ENCODE peak calls at places on chromosomes 2 and 18, in six cellular contexts. I is psoas muscle, W is uterus, H is kidney, Q is A549, R is cardiac muscle cell. Z is an unnamed sample.

GRCh38 chr2:32652555-32653209 is 24.8 kb downstream of the TTC27 start:
- DNase-seq in H (no peak), W (no peak), R (no peak), Q (no peak), I (no peak), Z (no peak)

GRCh38 chr2:150339282-150339681 is 148.2 kb downstream of the RND3 start:
- DNase-seq in R (no peak), H (no peak), W (no peak), Q (no peak), I (no peak), Z (no peak)

GRCh38 chr2:28355521-28356094 is 37.0 kb upstream of the FOSL2 start:
- DNase-seq in H (peak; percentile 81), I (peak; percentile 57), W (peak; percentile 57), R (peak; percentile 93), Q (no peak), Z (no peak)

GRCh38 chr2:202035089-202035940 is 1.7 kb downstream of the FZD7 start:
- DNase-seq in I (peak; percentile 69), W (peak; percentile 72), Q (no peak), H (peak; percentile 90), R (peak; percentile 75), Z (no peak)

GRCh38 chr18:78721281-78721949 is 258.2 kb upstream of the SALL3 start:
- DNase-seq in R (no peak), W (no peak), I (no peak), Q (no peak), H (peak; percentile 45), Z (no peak)

GRCh38 chr2:3759331-3759730 is 56.0 kb downstream of the DCDC2C start:
- DNase-seq in H (no peak), I (no peak), R (no peak), W (no peak), Q (no peak), Z (no peak)

GRCh38 chr2:70984576-70985282 is 6.3 kb downstream of the ANKRD53 start:
- DNase-seq in Q (peak; percentile 79), I (peak; percentile 65), H (peak; percentile 86), R (peak; percentile 72), W (peak; percentile 46), Z (no peak)

GRCh38 chr2:190413421-190413820 is 5.3 kb downstream of the MFSD6 start:
- DNase-seq in Q (no peak), R (no peak), H (no peak), W (no peak), I (no peak), Z (no peak)

GRCh38 chr2:166762746-166763145 is 125.5 kb upstream of the XIRP2 start:
- DNase-seq in H (no peak), R (no peak), Q (no peak), W (no peak), I (no peak), Z (no peak)

GRCh38 chr2:73103018-73103542 is 9.7 kb downstream of the RAB11FIP5 start:
- DNase-seq in I (no peak), R (no peak), W (no peak), Q (no peak), H (no peak), Z (no peak)

GRCh38 chr2:64819774-64820688 is 166.3 kb upstream of the SERTAD2 start:
- DNase-seq in W (no peak), I (no peak), Q (no peak), H (no peak), R (no peak), Z (no peak)

GRCh38 chr18:48407358-48407757 is 1.8 kb downstream of the ZBTB7C start:
- DNase-seq in Q (no peak), H (no peak), I (no peak), R (no peak), W (no peak), Z (no peak)
- TF ChIP-seq CTCF in Q (no peak), H (no peak), I (no peak), R (no peak), W (no peak), Z (no peak)

DNA sequence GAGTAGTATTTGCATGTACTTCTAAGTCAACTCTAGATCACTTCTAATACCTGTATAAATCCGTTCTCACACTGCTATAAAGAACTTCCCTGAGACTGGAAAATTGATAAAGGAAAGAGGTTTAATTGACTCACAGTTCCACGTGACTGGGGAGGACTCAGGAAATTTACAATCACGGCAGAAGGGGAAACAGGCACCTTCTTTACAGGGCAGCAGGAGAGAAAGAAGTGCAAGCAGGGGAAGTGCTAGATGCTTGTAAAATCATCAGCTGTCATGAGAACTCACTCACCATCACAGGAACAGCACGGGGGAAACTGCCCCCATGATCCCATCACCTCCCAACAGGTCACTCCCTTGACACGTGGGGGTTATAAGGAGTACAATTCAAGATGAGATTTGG is 24.0 kb upstream of the SLC35F5 start:
- DNase-seq in H (no peak), I (no peak), Q (no peak), W (no peak), R (no peak), Z (no peak)
- H3K4me3 ChIP-seq in H (no peak overlapping the region), I (no peak overlapping the region), Q (no peak overlapping the region), W (no peak overlapping the region), R (no peak overlapping the region), Z (no peak overlapping the region)

GRCh38 chr2:169667583-169667982 is 26.6 kb downstream of the CFAP210 start:
- DNase-seq in Q (no peak), H (no peak), I (no peak), R (no peak), W (no peak), Z (no peak)
- TF ChIP-seq CTCF in Q (no peak), H (no peak), I (no peak), R (no peak), W (no peak), Z (no peak)

DNA sequence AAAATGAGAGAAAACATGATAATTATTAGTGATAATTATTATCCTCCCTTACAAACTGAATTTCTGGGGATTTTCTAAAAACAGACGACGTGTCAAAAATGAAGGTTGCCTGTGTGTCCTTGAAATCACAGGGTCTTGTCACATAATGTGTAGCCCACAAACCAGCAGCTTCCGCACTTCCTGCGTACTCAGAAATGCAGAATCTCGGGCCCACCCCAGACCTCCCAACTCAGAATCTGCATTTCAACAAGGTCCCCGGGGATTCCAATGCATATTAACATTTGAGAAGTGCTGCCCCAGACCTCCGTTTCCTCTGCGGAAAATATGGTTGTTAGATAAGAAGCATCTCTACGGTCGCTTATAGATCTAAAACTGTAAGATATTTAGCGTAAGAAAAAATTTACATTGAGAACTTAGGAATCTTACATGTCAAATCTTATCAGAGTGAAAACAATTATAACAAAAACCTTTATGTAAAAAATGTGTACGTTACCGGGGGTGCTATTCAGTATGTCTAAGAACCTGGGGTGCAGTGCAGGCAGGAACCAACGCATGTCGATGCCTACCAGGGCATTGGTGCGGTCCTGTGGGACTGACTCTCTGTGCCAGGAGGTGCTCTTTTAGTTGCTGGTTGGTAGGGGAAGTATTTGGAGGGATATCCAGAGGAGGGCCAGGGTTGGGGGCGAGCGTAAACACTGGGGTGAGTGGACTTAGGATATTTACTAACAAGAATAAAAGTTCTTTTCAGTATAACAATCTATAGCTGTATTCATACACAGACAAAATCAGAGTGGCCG is 15.2 kb downstream of the CDKL4 start:
- DNase-seq in H (no peak), I (no peak), W (no peak), R (peak; percentile 12), Q (no peak), Z (no peak)
- H3K4me3 ChIP-seq in H (peak overlapping the region; percentile 29), I (peak overlapping the region; percentile 2), W (no peak overlapping the region), R (peak overlapping the region; percentile 13), Q (no peak overlapping the region), Z (no peak overlapping the region)

Z was measured in epithelial cell of proximal tubule.